ENCODE peak calls at places on chromosomes 6 and 20, in seven cellular contexts. G, I, R, C, B, X and J are unnamed samples.

GRCh38 chr6:128507337-128508310 is 12.8 kb downstream of the PTPRK start:
- DNase-seq in G (no peak), I (no peak), R (no peak), C (no peak), B (no peak), X (no peak), J (peak; percentile 49)

GRCh38 chr6:162151050-162151658 is 576.4 kb downstream of the PRKN start:
- DNase-seq in G (no peak), I (no peak), R (no peak), C (no peak), B (no peak), X (no peak), J (no peak)

GRCh38 chr6:15642276-15642675 is 20.6 kb downstream of the DTNBP1 start:
- DNase-seq in G (peak; percentile 17), I (no peak), R (no peak), C (no peak), B (no peak), X (no peak), J (no peak)

GRCh38 chr20:32681175-32682084 is 7.7 kb upstream of the C20orf203 start:
- DNase-seq in G (no peak), I (peak; percentile 29), R (no peak), C (no peak), B (no peak), X (no peak), J (no peak)

GRCh38 chr20:22946594-22946993 is 88.5 kb upstream of the SSTR4 start:
- DNase-seq in G (no peak), I (no peak), R (no peak), C (no peak), B (no peak), X (no peak), J (no peak)

GRCh38 chr20:50571466-50571865 is 61.3 kb downstream of the PTPN1 start:
- DNase-seq in G (no peak), I (no peak), R (no peak), C (no peak), B (no peak), X (no peak), J (no peak)

GRCh38 chr6:41599836-41600445 is 38.3 kb upstream of the MDFI start:
- DNase-seq in G (no peak), I (no peak), R (no peak), C (no peak), B (no peak), X (no peak), J (no peak)

GRCh38 chr6:81988871-81989270 is 236.4 kb upstream of the TENT5A start:
- DNase-seq in G (no peak), I (no peak), R (no peak), C (no peak), B (no peak), X (no peak), J (no peak)

GRCh38 chr6:140205795-140206593 is 831.5 kb upstream of the CITED2 start:
- DNase-seq in G (no peak), I (no peak), R (no peak), C (no peak), B (no peak), X (no peak), J (no peak)

GRCh38 chr20:60749804-60750602 is 502.1 kb upstream of the CDH4 start:
- DNase-seq in G (peak; percentile 19), I (no peak), R (no peak), C (no peak), B (no peak), X (no peak), J (no peak)

GRCh38 chr6:157962601-157963084 is 19.0 kb upstream of the SYNJ2 start:
- DNase-seq in G (no peak), I (no peak), R (no peak), C (no peak), B (no peak), X (no peak), J (no peak)

GRCh38 chr6:12806811-12807210 is 90.2 kb downstream of the PHACTR1 start:
- DNase-seq in G (no peak), I (no peak), R (no peak), C (no peak), B (no peak), X (no peak), J (no peak)

GRCh38 chr6:87274660-87275273 is 47.6 kb upstream of the SMIM8 start:
- DNase-seq in G (no peak), I (no peak), R (no peak), C (no peak), B (no peak), X (no peak), J (no peak)

GRCh38 chr6:117167520-117168271 is 97.7 kb upstream of the VGLL2 start:
- DNase-seq in G (peak; percentile 25), I (no peak), R (no peak), C (no peak), B (no peak), X (no peak), J (peak; percentile 8)

GRCh38 chr20:835220-836045 is 1.9 kb downstream of the FAM110A start:
- DNase-seq in G (no peak), I (no peak), R (no peak), C (no peak), B (no peak), X (no peak), J (no peak)

GRCh38 chr20:19926581-19926980 is 90.6 kb upstream of the NAA20 start:
- DNase-seq in G (no peak), I (no peak), R (no peak), C (no peak), B (no peak), X (no peak), J (no peak)

GRCh38 chr6:74519172-74519571 is 686.7 kb downstream of the COL12A1 start:
- DNase-seq in G (no peak), I (no peak), R (no peak), C (no peak), B (no peak), X (no peak), J (peak; percentile 8)

GRCh38 chr20:58131581-58132142 is 96.8 kb downstream of the ANKRD60 start:
- DNase-seq in G (no peak), I (no peak), R (no peak), C (no peak), B (no peak), X (no peak), J (no peak)

GRCh38 chr6:133704371-133704770 is 184.5 kb upstream of the TCF21 start:
- DNase-seq in G (no peak), I (no peak), R (no peak), C (no peak), B (no peak), X (no peak), J (no peak)

GRCh38 chr6:166955865-166956443 is 396 bp downstream of the RNASET2 start:
- DNase-seq in G (peak; percentile 60), I (no peak), R (no peak), C (no peak), B (no peak), X (no peak), J (peak; percentile 52)

GRCh38 chr6:18207438-18207837 is 52.2 kb downstream of the KDM1B start:
- DNase-seq in G (no peak), I (no peak), R (no peak), C (no peak), B (no peak), X (no peak), J (no peak)

GRCh38 chr20:10171864-10172751 is 46.5 kb upstream of the SNAP25 start:
- DNase-seq in G (peak; percentile 10), I (peak; percentile 66), R (no peak), C (peak; percentile 21), B (peak; percentile 69), X (no peak), J (peak; percentile 52)

GRCh38 chr6:100283288-100283687 is 181.4 kb downstream of the SIM1 start:
- DNase-seq in G (no peak), I (no peak), R (no peak), C (no peak), B (no peak), X (no peak), J (peak; percentile 11)

GRCh38 chr6:76420094-76420493 is 347.6 kb upstream of the IMPG1 start:
- DNase-seq in G (no peak), I (no peak), R (no peak), C (no peak), B (no peak), X (no peak), J (no peak)

GRCh38 chr6:80446454-80447045 is 340.1 kb downstream of the BCKDHB start:
- DNase-seq in G (no peak), I (no peak), R (no peak), C (no peak), B (no peak), X (no peak), J (no peak)

GRCh38 chr6:113723182-113723581 is 134.0 kb upstream of the MARCKS start:
- DNase-seq in G (no peak), I (no peak), R (no peak), C (no peak), B (no peak), X (no peak), J (no peak)

GRCh38 chr6:158049055-158050028 is 67.7 kb downstream of the SYNJ2 start:
- DNase-seq in G (no peak), I (no peak), R (no peak), C (no peak), B (no peak), X (no peak), J (peak; percentile 92)

GRCh38 chr6:34852406-34853085 is 35.3 kb downstream of the TAF11 start:
- DNase-seq in G (no peak), I (no peak), R (no peak), C (no peak), B (no peak), X (no peak), J (no peak)

GRCh38 chr6:165480916-165481315 is 171.5 kb upstream of the C6orf118 start:
- DNase-seq in G (no peak), I (no peak), R (no peak), C (no peak), B (no peak), X (no peak), J (no peak)

GRCh38 chr6:170462366-170463020 is 90.6 kb downstream of the PSMB1 start:
- DNase-seq in G (no peak), I (no peak), R (no peak), C (no peak), B (no peak), X (no peak), J (no peak)

GRCh38 chr6:835476-836160 is 142.7 kb upstream of the EXOC2 start:
- DNase-seq in G (no peak), I (no peak), R (no peak), C (no peak), B (no peak), X (no peak), J (no peak)

GRCh38 chr20:58321205-58321604 is 11.7 kb downstream of the RAB22A start:
- DNase-seq in G (no peak), I (no peak), R (no peak), C (no peak), B (no peak), X (no peak), J (no peak)